ENCODE peak calls at places on chromosomes 1 and 21, in five cellular contexts. E, I, T, O and L are unnamed samples.

GRCh38 chr1:117573386-117574040 is 32.3 kb upstream of the TENT5C start:
- DNase-seq in E (no peak), I (no peak), T (no peak), O (peak; percentile 12), L (no peak)

GRCh38 chr1:24374891-24375786 is 38.4 kb downstream of the STPG1 start:
- DNase-seq in E (no peak), I (no peak), T (no peak), O (no peak), L (no peak)

GRCh38 chr1:1605724-1606123 is 5.8 kb upstream of the FNDC10 start:
- DNase-seq in E (no peak), I (no peak), T (no peak), O (no peak), L (no peak)

GRCh38 chr1:213276236-213276635 is 225.2 kb downstream of the RPS6KC1 start:
- DNase-seq in E (no peak), I (no peak), T (no peak), O (no peak), L (no peak)

GRCh38 chr1:26602378-26602959 is 72.9 kb downstream of the RPS6KA1 start:
- DNase-seq in E (peak; percentile 19), I (peak; percentile 77), T (peak; percentile 62), O (peak; percentile 35), L (no peak)

GRCh38 chr1:31703431-31704260 is at the start of gene COL16A1:
- DNase-seq in E (peak; percentile 40), I (peak; percentile 50), T (peak; percentile 53), O (peak; percentile 84), L (peak; percentile 24)

GRCh38 chr1:61132176-61133047 is 50.1 kb downstream of the NFIA start:
- DNase-seq in E (no peak), I (no peak), T (peak; percentile 33), O (no peak), L (no peak)

GRCh38 chr21:33670076-33670475 is 27.8 kb downstream of the ITSN1 start:
- DNase-seq in E (no peak), I (no peak), T (no peak), O (no peak), L (no peak)

GRCh38 chr1:38431669-38432376 is 385.2 kb upstream of the POU3F1 start:
- DNase-seq in E (no peak), I (no peak), T (no peak), O (no peak), L (no peak)

GRCh38 chr1:154957258-154957657 is 1.4 kb upstream of the PBXIP1 start:
- DNase-seq in E (no peak), I (no peak), T (no peak), O (no peak), L (no peak)

GRCh38 chr21:41283211-41283818 is 33.3 kb upstream of the FAM3B start:
- DNase-seq in E (peak; percentile 12), I (peak; percentile 62), T (peak; percentile 72), O (peak; percentile 43), L (no peak)

GRCh38 chr1:30692948-30693301 is 30.5 kb downstream of the MATN1 start:
- DNase-seq in E (no peak), I (no peak), T (no peak), O (no peak), L (no peak)

GRCh38 chr1:109782514-109782913 is 18.8 kb upstream of the EPS8L3 start:
- DNase-seq in E (no peak), I (no peak), T (no peak), O (no peak), L (no peak)

GRCh38 chr1:7422966-7423365 is 348.1 kb upstream of the VAMP3 start:
- DNase-seq in E (no peak), I (no peak), T (no peak), O (no peak), L (no peak)

GRCh38 chr1:154258784-154259183 is 13.6 kb upstream of the HAX1 start:
- DNase-seq in E (no peak), I (no peak), T (no peak), O (no peak), L (no peak)

GRCh38 chr1:58898739-58899580 is 115.1 kb upstream of the JUN start:
- DNase-seq in E (no peak), I (peak; percentile 96), T (no peak), O (peak; percentile 84), L (no peak)

GRCh38 chr1:42533101-42533863 is 70.2 kb downstream of the CCDC30 start:
- DNase-seq in E (no peak), I (no peak), T (no peak), O (no peak), L (no peak)

DNA sequence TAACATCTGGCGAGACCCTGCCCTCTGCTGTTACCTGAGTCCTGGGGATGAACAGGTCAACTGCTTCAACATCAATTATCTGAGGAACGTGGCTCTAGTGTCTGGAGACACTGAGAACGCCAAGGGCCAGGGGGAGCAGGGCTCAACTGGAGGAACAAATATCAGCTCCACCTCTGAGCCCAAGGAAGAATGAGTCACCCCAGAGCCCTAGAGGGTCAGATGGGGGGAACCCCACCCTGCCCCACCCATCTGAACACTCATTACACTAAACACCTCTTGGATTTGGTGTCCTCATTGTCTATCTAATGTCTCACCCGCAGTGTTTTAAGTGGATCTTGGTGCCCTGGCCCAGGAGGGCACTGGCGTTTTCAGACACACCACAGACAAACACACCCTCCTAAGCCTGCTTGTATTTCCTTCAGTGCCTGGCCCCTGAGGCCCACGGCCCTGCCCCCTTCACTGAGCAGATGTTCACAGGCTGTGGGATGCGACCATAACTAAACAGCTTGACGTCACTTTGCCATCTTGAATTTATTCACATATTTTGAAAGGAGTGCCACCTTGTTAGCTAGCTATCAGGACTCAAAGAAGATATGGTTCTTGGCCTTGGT is 2.2 kb upstream of the FALEC start:
- DNase-seq in E (no peak), I (peak; percentile 77), T (no peak), O (no peak), L (no peak)
- H3K27ac ChIP-seq in E (no peak overlapping the region), I (peak overlapping the region; percentile 33), T (no peak overlapping the region), O (no peak overlapping the region), L (no peak overlapping the region)

GRCh38 chr1:220430059-220430458 is 97.9 kb upstream of the MARK1 start:
- DNase-seq in E (no peak), I (no peak), T (no peak), O (no peak), L (no peak)
- TF ChIP-seq CTCF in E (no peak), I (no peak), T (no peak), O (no peak), L (no peak)

DNA sequence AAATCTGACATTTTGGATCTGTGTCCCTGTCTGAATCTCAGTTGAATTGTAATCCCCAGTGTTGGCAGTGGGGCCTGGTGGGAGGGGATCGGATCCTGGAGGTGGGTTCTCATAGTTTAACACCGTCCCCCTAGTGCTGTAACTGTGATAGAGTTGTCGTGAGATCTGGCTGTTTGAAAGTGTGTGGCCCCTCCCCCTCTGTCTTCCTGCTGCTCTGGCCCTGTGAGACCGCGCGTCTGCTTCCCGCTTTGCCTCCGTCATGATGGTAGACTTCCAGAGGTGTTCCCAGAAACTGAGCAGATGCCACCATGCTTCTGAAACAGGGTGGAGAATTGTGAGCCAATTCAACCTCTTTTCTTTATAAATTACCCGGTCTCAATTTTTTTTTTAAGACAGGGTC is 25.0 kb downstream of the AGPAT3 start:
- DNase-seq in E (no peak), I (peak; percentile 49), T (no peak), O (no peak), L (no peak)
- H3K4me1 ChIP-seq in E (peaks cover 10% of the 10 kb centered on the region), I (peaks cover 33% of the 10 kb centered on the region), T (no peaks in the 10 kb centered on the region), O (peaks cover 28% of the 10 kb centered on the region), L (no peaks in the 10 kb centered on the region)

GRCh38 chr1:238409947-238410346 is 519.2 kb upstream of the ZP4 start:
- DNase-seq in E (no peak), I (no peak), T (no peak), O (no peak), L (no peak)
- H3K27ac ChIP-seq in E (no peak overlapping the region), I (no peak overlapping the region), T (no peak overlapping the region), O (no peak overlapping the region), L (no peak overlapping the region)